ENCODE peak calls at places on chromosomes 2 and 18, in four cellular contexts. One of them, this sample, is unnamed.

GRCh38 chr18:74281639-74282358 is 10.0 kb downstream of the CYB5A start:
- DNase-seq in GM12878: no peak
- DNase-seq in HepG2: peak; percentile 81
- DNase-seq in SK-N-SH: no peak
- DNase-seq in this sample: no peak

GRCh38 chr18:70293166-70293565 is 4.3 kb downstream of the SOCS6 start:
- DNase-seq in GM12878: no peak
- DNase-seq in HepG2: no peak
- DNase-seq in SK-N-SH: no peak
- DNase-seq in this sample: no peak

GRCh38 chr2:237291138-237291792 is 122.7 kb downstream of the COL6A3 start:
- DNase-seq in GM12878: no peak
- DNase-seq in HepG2: peak; percentile 63
- DNase-seq in SK-N-SH: peak; percentile 87
- DNase-seq in this sample: no peak

GRCh38 chr2:108383146-108383830 is 5.5 kb downstream of the SULT1C4 start:
- DNase-seq in GM12878: no peak
- DNase-seq in HepG2: peak; percentile 25
- DNase-seq in SK-N-SH: no peak
- DNase-seq in this sample: no peak

GRCh38 chr2:201074996-201075395 is 3.2 kb downstream of the NDUFB3 start:
- DNase-seq in GM12878: no peak
- DNase-seq in HepG2: no peak
- DNase-seq in SK-N-SH: no peak
- DNase-seq in this sample: no peak

GRCh38 chr2:33457588-33458247 is 18.7 kb upstream of the RASGRP3 start:
- DNase-seq in GM12878: no peak
- DNase-seq in HepG2: no peak
- DNase-seq in SK-N-SH: no peak
- DNase-seq in this sample: no peak

GRCh38 chr2:105377871-105378270 is 21.0 kb downstream of the FHL2 start:
- DNase-seq in GM12878: no peak
- DNase-seq in HepG2: no peak
- DNase-seq in SK-N-SH: peak; percentile 64
- DNase-seq in this sample: no peak

GRCh38 chr2:40087434-40087833 is 308.4 kb upstream of the THUMPD2 start:
- DNase-seq in GM12878: no peak
- DNase-seq in HepG2: no peak
- DNase-seq in SK-N-SH: no peak
- DNase-seq in this sample: no peak

GRCh38 chr2:9613291-9613690 is 17.5 kb downstream of the YWHAQ start:
- DNase-seq in GM12878: no peak
- DNase-seq in HepG2: no peak
- DNase-seq in SK-N-SH: no peak
- DNase-seq in this sample: no peak

GRCh38 chr2:54649633-54650032 is 73.8 kb upstream of the EML6 start:
- DNase-seq in GM12878: no peak
- DNase-seq in HepG2: no peak
- DNase-seq in SK-N-SH: no peak
- DNase-seq in this sample: no peak

GRCh38 chr2:1838426-1838825 is 94.1 kb upstream of the PXDN start:
- DNase-seq in GM12878: no peak
- DNase-seq in HepG2: no peak
- DNase-seq in SK-N-SH: no peak
- DNase-seq in this sample: no peak

GRCh38 chr2:118442949-118443348 is 354.7 kb downstream of the INSIG2 start:
- DNase-seq in GM12878: no peak
- DNase-seq in HepG2: no peak
- DNase-seq in SK-N-SH: no peak
- DNase-seq in this sample: no peak

GRCh38 chr2:43186679-43187374 is 39.6 kb downstream of the ZFP36L2 start:
- DNase-seq in GM12878: no peak
- DNase-seq in HepG2: peak; percentile 78
- DNase-seq in SK-N-SH: no peak
- DNase-seq in this sample: no peak

GRCh38 chr2:190344275-190344827 is 962 bp downstream of the INPP1 start:
- DNase-seq in GM12878: no peak
- DNase-seq in HepG2: peak; percentile 75
- DNase-seq in SK-N-SH: no peak
- DNase-seq in this sample: peak; percentile 18

GRCh38 chr2:134319581-134320246 is 65.8 kb downstream of the MGAT5 start:
- DNase-seq in GM12878: no peak
- DNase-seq in HepG2: no peak
- DNase-seq in SK-N-SH: no peak
- DNase-seq in this sample: no peak

GRCh38 chr2:28340312-28341202 is 52.1 kb upstream of the FOSL2 start:
- DNase-seq in GM12878: no peak
- DNase-seq in HepG2: no peak
- DNase-seq in SK-N-SH: peak; percentile 53
- DNase-seq in this sample: no peak

GRCh38 chr2:52289776-52290175 is 1257.8 kb upstream of the NRXN1 start:
- DNase-seq in GM12878: no peak
- DNase-seq in HepG2: no peak
- DNase-seq in SK-N-SH: no peak
- DNase-seq in this sample: no peak

GRCh38 chr2:77797088-77797487 is 274.9 kb upstream of the LRRTM4 start:
- DNase-seq in GM12878: no peak
- DNase-seq in HepG2: no peak
- DNase-seq in SK-N-SH: no peak
- DNase-seq in this sample: no peak

GRCh38 chr2:240584486-240585031 is 2.0 kb upstream of the CAPN10 start:
- DNase-seq in GM12878: peak; percentile 100
- DNase-seq in HepG2: peak; percentile 73
- DNase-seq in SK-N-SH: no peak
- DNase-seq in this sample: no peak

GRCh38 chr18:22609642-22610041 is 191.9 kb upstream of the CTAGE1 start:
- DNase-seq in GM12878: no peak
- DNase-seq in HepG2: peak; percentile 16
- DNase-seq in SK-N-SH: no peak
- DNase-seq in this sample: no peak

GRCh38 chr2:41937464-41937861 is 110.4 kb upstream of the PKDCC start:
- DNase-seq in GM12878: no peak
- DNase-seq in HepG2: no peak
- DNase-seq in SK-N-SH: peak; percentile 53
- DNase-seq in this sample: no peak

GRCh38 chr2:70087703-70088507 is 628 bp downstream of the PCBP1 start:
- DNase-seq in GM12878: no peak
- DNase-seq in HepG2: peak; percentile 64
- DNase-seq in SK-N-SH: peak; percentile 65
- DNase-seq in this sample: no peak

GRCh38 chr2:43228341-43228751 is 1.9 kb upstream of the ZFP36L2 start:
- DNase-seq in GM12878: no peak
- DNase-seq in HepG2: no peak
- DNase-seq in SK-N-SH: no peak
- DNase-seq in this sample: no peak

GRCh38 chr2:46850742-46851141 is 64.9 kb downstream of the MCFD2 start:
- DNase-seq in GM12878: no peak
- DNase-seq in HepG2: no peak
- DNase-seq in SK-N-SH: no peak
- DNase-seq in this sample: no peak

GRCh38 chr2:235605306-235605998 is 111.6 kb downstream of the AGAP1 start:
- DNase-seq in GM12878: no peak
- DNase-seq in HepG2: no peak
- DNase-seq in SK-N-SH: peak; percentile 89
- DNase-seq in this sample: no peak

GRCh38 chr18:45652303-45652702 is 37.0 kb downstream of the SLC14A2 start:
- DNase-seq in GM12878: no peak
- DNase-seq in HepG2: no peak
- DNase-seq in SK-N-SH: no peak
- DNase-seq in this sample: no peak

GRCh38 chr2:119491776-119492525 is 32.3 kb downstream of the SCTR start:
- DNase-seq in GM12878: no peak
- DNase-seq in HepG2: peak; percentile 91
- DNase-seq in SK-N-SH: no peak
- DNase-seq in this sample: no peak
- TF ChIP-seq POLR2AphosphoS5 in GM12878: no peak
- TF ChIP-seq POLR2AphosphoS5 in HepG2: no peak
- TF ChIP-seq POLR2AphosphoS5 in SK-N-SH: no peak
- TF ChIP-seq POLR2AphosphoS5 in this sample: no peak

GRCh38 chr18:7872569-7872968 is 305.5 kb downstream of the PTPRM start:
- DNase-seq in GM12878: no peak
- DNase-seq in HepG2: peak; percentile 87
- DNase-seq in SK-N-SH: peak; percentile 36
- DNase-seq in this sample: no peak
- TF ChIP-seq TAF1 in GM12878: no peak
- TF ChIP-seq TAF1 in HepG2: no peak
- TF ChIP-seq TAF1 in SK-N-SH: no peak
- TF ChIP-seq TAF1 in this sample: no peak

GRCh38 chr2:160076239-160076638 is 13.8 kb upstream of the PLA2R1 start:
- DNase-seq in GM12878: no peak
- DNase-seq in HepG2: no peak
- DNase-seq in SK-N-SH: no peak
- DNase-seq in this sample: no peak

GRCh38 chr2:160075171-160075570 is 12.8 kb upstream of the PLA2R1 start:
- DNase-seq in GM12878: no peak
- DNase-seq in HepG2: no peak
- DNase-seq in SK-N-SH: no peak
- DNase-seq in this sample: no peak

GRCh38 chr2:160073284-160073888 is 11.0 kb upstream of the PLA2R1 start:
- DNase-seq in GM12878: no peak
- DNase-seq in HepG2: peak; percentile 12
- DNase-seq in SK-N-SH: no peak
- DNase-seq in this sample: no peak

GRCh38 chr2:160077912-160078585 is 15.6 kb upstream of the PLA2R1 start:
- DNase-seq in GM12878: no peak
- DNase-seq in HepG2: no peak
- DNase-seq in SK-N-SH: no peak
- DNase-seq in this sample: no peak

GRCh38 chr2:160076935-160077334 is 14.5 kb upstream of the PLA2R1 start:
- DNase-seq in GM12878: no peak
- DNase-seq in HepG2: no peak
- DNase-seq in SK-N-SH: no peak
- DNase-seq in this sample: no peak
- TF ChIP-seq POLR2AphosphoS5 in GM12878: no peak
- TF ChIP-seq POLR2AphosphoS5 in HepG2: no peak
- TF ChIP-seq POLR2AphosphoS5 in SK-N-SH: no peak
- TF ChIP-seq POLR2AphosphoS5 in this sample: no peak

GRCh38 chr2:98908909-98909308 is 27.1 kb downstream of the CRACDL start:
- DNase-seq in GM12878: no peak
- DNase-seq in HepG2: no peak
- DNase-seq in SK-N-SH: no peak
- DNase-seq in this sample: no peak

GRCh38 chr2:98907966-98908905 is 27.8 kb downstream of the CRACDL start:
- DNase-seq in GM12878: no peak
- DNase-seq in HepG2: no peak
- DNase-seq in SK-N-SH: peak; percentile 39
- DNase-seq in this sample: no peak

GRCh38 chr2:98910349-98911125 is 25.5 kb downstream of the CRACDL start:
- DNase-seq in GM12878: no peak
- DNase-seq in HepG2: no peak
- DNase-seq in SK-N-SH: no peak
- DNase-seq in this sample: no peak

GRCh38 chr2:98911126-98911375 is 25.0 kb downstream of the CRACDL start:
- DNase-seq in GM12878: no peak
- DNase-seq in HepG2: no peak
- DNase-seq in SK-N-SH: no peak
- DNase-seq in this sample: no peak

DNA sequence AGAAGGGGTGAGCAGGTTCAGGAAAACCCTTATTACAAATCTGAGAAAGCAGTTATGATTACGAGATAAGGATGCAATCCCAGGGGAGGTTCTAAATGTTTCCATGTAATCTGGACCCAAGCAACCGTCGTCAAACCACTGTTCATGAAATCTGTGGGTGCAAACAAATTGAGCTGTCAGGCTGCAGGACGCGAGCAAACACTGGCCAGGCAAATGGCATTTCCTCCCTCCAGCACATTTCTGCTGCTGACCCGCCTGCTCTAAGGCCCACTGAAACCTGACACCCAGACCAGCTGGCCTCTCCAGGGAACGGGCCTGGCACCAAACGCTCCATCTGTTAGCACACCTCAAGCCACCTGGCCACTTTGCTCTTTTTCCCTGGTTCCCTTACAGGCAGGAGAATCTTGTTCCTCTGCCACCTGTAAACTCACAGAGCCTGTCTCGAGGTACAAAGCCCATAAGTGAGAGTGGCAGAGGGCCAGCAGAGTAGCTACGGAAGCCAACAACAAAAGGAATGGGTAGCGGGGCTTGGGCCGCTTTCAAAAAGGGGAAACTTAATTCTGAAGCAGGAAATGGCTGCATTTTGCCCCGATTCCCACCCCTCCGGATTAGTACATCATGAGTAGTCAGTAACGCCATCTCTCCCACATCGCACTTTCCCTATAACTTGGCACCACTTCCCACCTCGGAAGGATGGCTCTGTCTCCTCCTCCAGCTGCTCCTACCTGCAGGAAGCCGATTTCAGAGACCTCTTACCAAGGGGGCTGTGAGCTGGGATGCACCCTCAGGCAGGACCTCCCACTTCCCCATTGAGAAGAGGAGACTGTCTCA is 26.4 kb downstream of the CRACDL start:
- DNase-seq in GM12878: no peak
- DNase-seq in HepG2: peak; percentile 82
- DNase-seq in SK-N-SH: peak; percentile 75
- DNase-seq in this sample: no peak
- TF ChIP-seq TAF1 in GM12878: no peak
- TF ChIP-seq TAF1 in HepG2: no peak
- TF ChIP-seq TAF1 in SK-N-SH: no peak
- TF ChIP-seq TAF1 in this sample: no peak

GRCh38 chr2:195657634-195658540 is 861 bp downstream of the SLC39A10 start:
- DNase-seq in GM12878: no peak
- DNase-seq in HepG2: peak; percentile 80
- DNase-seq in SK-N-SH: peak; percentile 61
- DNase-seq in this sample: peak; percentile 14
- TF ChIP-seq POLR2AphosphoS5 in GM12878: peak; percentile 82
- TF ChIP-seq POLR2AphosphoS5 in HepG2: peak; percentile 29
- TF ChIP-seq POLR2AphosphoS5 in SK-N-SH: peak; percentile 10
- TF ChIP-seq POLR2AphosphoS5 in this sample: no peak

GRCh38 chr2:171491292-171491691 is 31.0 kb upstream of the CYBRD1 start:
- DNase-seq in GM12878: no peak
- DNase-seq in HepG2: no peak
- DNase-seq in SK-N-SH: no peak
- DNase-seq in this sample: no peak
- TF ChIP-seq TAF1 in GM12878: no peak
- TF ChIP-seq TAF1 in HepG2: no peak
- TF ChIP-seq TAF1 in SK-N-SH: no peak
- TF ChIP-seq TAF1 in this sample: no peak

This sample was measured in GM12891.